ENCODE peak calls at places on chromosomes 12 and 14, in five cellular contexts. R is fibroblast of pulmonary artery, S is NCI-H446, E is Caco-2, O is heart left ventricle. F is an unnamed sample.

GRCh38 chr14:85250369-85250768 is 279.6 kb upstream of the FLRT2 start:
- DNase-seq in R (no peak), S (no peak), O (no peak), E (peak), F (no peak)

GRCh38 chr14:104933721-104934379 is 9.2 kb downstream of the PLD4 start:
- DNase-seq in E (no peak), O (peak), S (no peak), R (no peak), F (no peak)

GRCh38 chr14:62209287-62209899 is 447.2 kb downstream of the SNAPC1 start:
- DNase-seq in S (no peak), R (peak), E (no peak), O (no peak), F (no peak)

GRCh38 chr12:105773501-105773900 is 365.3 kb downstream of the NUAK1 start:
- DNase-seq in E (no peak), S (peak), R (no peak), O (no peak), F (no peak)

GRCh38 chr14:26204362-26204953 is 393.4 kb downstream of the NOVA1 start:
- DNase-seq in R (peak), E (no peak), S (peak), O (no peak), F (no peak)

GRCh38 chr12:51921017-51921725 is 13.9 kb downstream of the ACVRL1 start:
- DNase-seq in E (no peak), S (no peak), R (no peak), O (no peak), F (no peak)

GRCh38 chr12:102885043-102885932 is 31.8 kb downstream of the PAH start:
- DNase-seq in O (no peak), S (no peak), E (peak), R (no peak), F (peak)

GRCh38 chr12:132014092-132014914 is 64.6 kb downstream of the EP400 start:
- DNase-seq in S (no peak), E (no peak), R (no peak), O (no peak), F (no peak)

GRCh38 chr12:46919666-46920065 is 93.9 kb upstream of the SLC38A4 start:
- DNase-seq in S (no peak), R (no peak), O (no peak), E (no peak), F (no peak)

GRCh38 chr12:65205886-65206285 is 36.5 kb downstream of the LEMD3 start:
- DNase-seq in E (no peak), S (no peak), O (no peak), R (no peak), F (no peak)

GRCh38 chr14:49581209-49581960 is 4.8 kb downstream of the RPS29 start:
- DNase-seq in S (no peak), O (no peak), R (no peak), E (no peak), F (no peak)

GRCh38 chr14:55053018-55053417 is 1.6 kb downstream of the MAPK1IP1L start:
- DNase-seq in S (no peak), E (no peak), R (no peak), O (no peak), F (no peak)

F was measured in HepG2.